ENCODE peak calls at places on chromosome X, in five cellular contexts. E is CD8-positive, alpha-beta T cell; L is neural progenitor cell; F is cardiac muscle cell; X is H9. B is an unnamed sample. For H3K4me1, the result is how much of the 10 kb centered on the place peaks cover.

GRCh38 chrX:128458888-128459287 is 406.7 kb upstream of the ACTRT1 start:
- DNase-seq in E (no peak), L (no peak), F (no peak), X (no peak), B (no peak)

GRCh38 chrX:10685923-10686595 is 65.7 kb upstream of the MID1 start:
- DNase-seq in E (no peak), L (no peak), F (no peak), X (no peak), B (no peak)

GRCh38 chrX:20265221-20265725 is 1.4 kb downstream of the RPS6KA3 start:
- DNase-seq in E (peak), L (peak), F (peak), X (peak), B (no peak)

GRCh38 chrX:53317365-53318069 is 36.1 kb upstream of the IQSEC2 start:
- DNase-seq in E (peak), L (peak), F (peak), X (peak), B (peak)

GRCh38 chrX:129427267-129427666 is 96.0 kb downstream of the SMARCA1 start:
- DNase-seq in E (no peak), L (no peak), F (no peak), X (no peak), B (no peak)

GRCh38 chrX:137746289-137746688 is 180.4 kb downstream of the ZIC3 start:
- DNase-seq in E (no peak), L (no peak), F (no peak), X (no peak), B (no peak)

GRCh38 chrX:153357877-153358276 is 23.9 kb downstream of the ZNF275 start:
- DNase-seq in E (no peak), L (no peak), F (no peak), X (no peak), B (no peak)

GRCh38 chrX:16592194-16592770 is 57.7 kb upstream of the S100G start:
- DNase-seq in E (no peak), L (no peak), F (no peak), X (no peak), B (no peak)

GRCh38 chrX:110403839-110404238 is 45.2 kb downstream of the RTL9 start:
- DNase-seq in E (no peak), L (no peak), F (no peak), X (no peak), B (no peak)

GRCh38 chrX:48487362-48487785 is 11.4 kb downstream of the FTSJ1 start:
- DNase-seq in E (no peak), L (no peak), F (peak), X (no peak), B (no peak)

GRCh38 chrX:131072871-131073571 is 14.9 kb downstream of the ARHGAP36 start:
- DNase-seq in E (no peak), L (peak), F (no peak), X (peak), B (no peak)

GRCh38 chrX:118525146-118525725 is 29.6 kb downstream of the DOCK11 start:
- DNase-seq in E (no peak), L (no peak), F (no peak), X (no peak), B (no peak)

GRCh38 chrX:118526149-118526548 is 30.5 kb downstream of the DOCK11 start:
- DNase-seq in E (no peak), L (no peak), F (peak), X (no peak), B (no peak)

GRCh38 chrX:118534716-118535493 is 39.3 kb downstream of the DOCK11 start:
- DNase-seq in E (no peak), L (peak), F (no peak), X (no peak), B (peak)

GRCh38 chrX:118528089-118528753 is 32.6 kb downstream of the DOCK11 start:
- DNase-seq in E (peak), L (no peak), F (no peak), X (no peak), B (no peak)

DNA sequence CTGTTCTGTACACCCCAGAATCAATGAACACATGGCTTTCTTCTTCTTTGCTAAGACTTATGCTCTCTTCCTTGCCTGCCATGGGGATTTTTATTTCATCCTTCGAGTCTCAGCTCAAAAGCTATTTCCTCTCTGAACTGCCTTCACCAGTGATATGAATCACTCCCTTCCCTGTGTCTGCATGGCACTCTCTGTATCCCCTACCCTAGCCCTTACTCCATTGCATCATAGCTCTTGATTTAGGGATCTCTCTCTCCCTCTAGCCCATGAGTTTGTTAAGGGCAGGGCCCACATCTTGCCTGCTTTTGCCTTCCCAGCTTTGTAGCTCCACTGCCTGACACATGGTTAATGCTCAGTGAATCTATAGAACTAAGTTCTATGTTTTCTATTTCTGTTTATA is 34.9 kb downstream of the DOCK11 start:
- DNase-seq in E (no peak), L (no peak), F (peak), X (no peak), B (no peak)
- H3K4me1 ChIP-seq in E (half or more), L (under half), F (under half), X (under half), B (under half)

GRCh38 chrX:66009231-66009845 is 30.5 kb downstream of the VSIG4 start:
- DNase-seq in E (no peak), L (no peak), F (no peak), X (no peak), B (no peak)
- H3K4me1 ChIP-seq in E (under half), L (under half), F (under half), X (under half), B (under half)

DNA sequence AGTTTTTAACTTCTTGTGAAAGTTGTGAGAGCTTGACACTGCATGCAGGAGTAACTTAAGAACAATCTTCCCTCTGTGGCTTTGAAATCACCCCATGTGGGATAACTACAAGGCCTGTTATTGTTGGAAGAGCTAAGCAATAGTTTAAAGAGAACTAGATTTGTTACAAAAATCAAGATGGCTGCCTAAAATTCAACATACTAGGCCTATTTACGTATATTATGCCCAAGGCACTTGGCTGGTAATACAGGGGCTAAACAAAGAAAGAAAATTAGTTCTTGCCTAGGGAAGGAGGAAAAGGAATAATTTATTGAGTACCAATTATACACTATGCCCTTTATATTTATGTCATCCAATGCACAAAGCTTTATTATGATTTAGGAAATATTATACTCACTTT is 36.1 kb downstream of the DMD start:
- DNase-seq in E (no peak), L (no peak), F (no peak), X (no peak), B (no peak)
- H3K4me1 ChIP-seq in E (under half), L (under half), F (under half), X (under half), B (under half)

GRCh38 chrX:103758555-103758954 is 18.1 kb upstream of the PLP1 start:
- DNase-seq in E (no peak), L (no peak), F (no peak), X (no peak), B (no peak)
- H3K4me1 ChIP-seq in E (under half), L (under half), F (under half), X (under half), B (under half)

DNA sequence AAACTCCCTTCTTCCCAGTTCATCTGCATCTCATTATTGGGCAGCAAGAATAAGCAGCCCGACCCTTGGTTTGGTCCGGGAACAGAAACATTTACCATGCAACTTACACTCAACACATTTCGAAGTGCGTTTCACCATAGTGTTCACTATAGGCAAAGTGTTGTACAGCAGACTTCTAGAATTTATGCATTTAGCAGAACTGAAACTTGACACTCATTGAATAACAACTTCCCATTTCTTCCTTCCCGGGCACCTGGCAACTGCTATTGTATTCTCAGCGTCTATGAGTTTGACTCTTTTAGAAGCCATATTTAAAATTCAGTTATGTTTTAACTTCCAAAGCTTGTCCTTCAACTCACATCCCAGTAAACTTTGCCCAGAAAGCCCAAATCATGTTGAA is 840.6 kb downstream of the NLGN4X start:
- DNase-seq in E (no peak), L (no peak), F (no peak), X (no peak), B (no peak)
- H3K4me1 ChIP-seq in E (under half), L (under half), F (under half), X (under half), B (under half)

GRCh38 chrX:134373736-134374135 is 86.2 kb upstream of the HPRT1 start:
- DNase-seq in E (no peak), L (no peak), F (no peak), X (no peak), B (no peak)

GRCh38 chrX:134375691-134376090 is 84.3 kb upstream of the HPRT1 start:
- DNase-seq in E (no peak), L (peak), F (no peak), X (no peak), B (no peak)

GRCh38 chrX:134371133-134371532 is 88.8 kb upstream of the HPRT1 start:
- DNase-seq in E (no peak), L (no peak), F (no peak), X (no peak), B (no peak)

GRCh38 chrX:134374910-134375309 is 85.1 kb upstream of the HPRT1 start:
- DNase-seq in E (no peak), L (no peak), F (peak), X (no peak), B (no peak)

DNA sequence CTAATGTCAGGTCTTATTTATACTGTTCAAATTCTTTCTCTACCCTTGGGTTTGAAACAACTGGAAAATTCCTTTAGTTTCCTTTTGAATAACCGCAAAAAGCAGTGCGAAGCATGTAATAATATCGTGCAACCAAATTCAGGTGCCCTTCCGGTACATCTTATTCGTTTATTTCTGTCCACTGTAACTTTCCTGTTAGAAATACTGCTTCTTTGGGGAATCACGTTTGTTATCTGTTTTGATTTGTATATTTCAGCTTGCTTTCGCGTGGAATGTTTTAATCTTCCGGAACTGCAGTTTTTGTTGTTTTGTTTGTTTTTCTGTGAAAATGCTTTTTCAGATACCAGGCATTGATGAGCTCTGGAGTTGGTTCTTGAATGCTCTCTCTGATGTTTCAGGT is 85.7 kb upstream of the HPRT1 start:
- DNase-seq in E (no peak), L (no peak), F (peak), X (no peak), B (no peak)
- H3K4me1 ChIP-seq in E (under half), L (under half), F (under half), X (under half), B (under half)

GRCh38 chrX:87813566-87813965 is 296.0 kb downstream of the KLHL4 start:
- DNase-seq in E (no peak), L (no peak), F (peak), X (no peak), B (no peak)

GRCh38 chrX:87805829-87806490 is 288.4 kb downstream of the KLHL4 start:
- DNase-seq in E (no peak), L (no peak), F (peak), X (no peak), B (peak)

DNA sequence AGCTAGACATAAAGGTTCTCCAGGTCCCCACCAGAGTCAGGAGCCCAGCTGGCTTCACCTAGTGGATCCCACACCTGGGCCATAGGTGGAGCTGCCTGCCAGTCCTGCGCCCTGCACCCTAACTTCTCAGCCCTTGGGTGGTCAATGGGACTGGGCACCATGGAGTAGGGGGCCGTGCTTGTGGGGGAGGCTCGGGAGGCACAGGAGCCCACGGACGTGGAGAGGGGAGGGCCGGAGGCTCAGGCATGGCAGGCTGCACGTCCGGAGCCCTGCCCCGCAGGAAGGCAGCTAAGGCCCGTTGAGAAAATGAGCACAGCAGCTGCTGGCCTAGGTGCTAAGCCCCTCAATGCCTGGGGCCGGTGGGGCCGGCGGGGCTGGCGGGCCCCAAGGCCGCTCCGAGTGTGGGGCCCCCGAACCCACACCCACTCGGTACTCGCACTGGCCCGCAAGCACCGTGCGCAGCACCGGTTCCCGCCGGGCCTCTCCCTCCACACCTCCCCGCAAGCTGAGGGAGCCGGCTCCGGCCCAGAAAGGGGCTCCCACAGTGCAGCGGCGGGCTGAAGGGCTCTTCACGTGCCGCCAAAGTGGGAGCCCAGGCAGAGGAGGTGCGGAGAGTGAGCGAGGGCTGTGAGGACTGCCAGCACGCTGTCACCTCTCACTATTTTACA is 291.1 kb downstream of the KLHL4 start:
- DNase-seq in E (no peak), L (no peak), F (no peak), X (no peak), B (no peak)
- H3K4me1 ChIP-seq in E (under half), L (under half), F (under half), X (under half), B (under half)

B was measured in NT2/D1.